ENCODE peak calls at places on chromosomes 6 and 20, in five cellular contexts. One of them, this sample, is unnamed.
A peak's percentile ranks its signal among the peaks of the same experiment; 100 is the strongest.

GRCh38 chr20:23147964-23148720 is 62.0 kb upstream of the CD93 start:
- DNase-seq in left ventricle myocardium inferior: no peak
- DNase-seq in heart right ventricle: peak; percentile 46
- DNase-seq in HCT116: peak; percentile 80
- DNase-seq in neuronal stem cell: no peak
- DNase-seq in this sample: peak; percentile 24

GRCh38 chr6:87982134-87982533 is 65.5 kb upstream of the SPACA1 start:
- DNase-seq in left ventricle myocardium inferior: no peak
- DNase-seq in neuronal stem cell: no peak
- DNase-seq in HCT116: no peak
- DNase-seq in heart right ventricle: no peak
- DNase-seq in this sample: no peak

GRCh38 chr6:36578030-36578825 is 15.9 kb upstream of the SRSF3 start:
- DNase-seq in HCT116: no peak
- DNase-seq in heart right ventricle: no peak
- DNase-seq in neuronal stem cell: no peak
- DNase-seq in left ventricle myocardium inferior: no peak
- DNase-seq in this sample: no peak

GRCh38 chr6:32153252-32153834 is 598 bp upstream of the PPT2 start:
- DNase-seq in left ventricle myocardium inferior: no peak
- DNase-seq in heart right ventricle: peak; percentile 42
- DNase-seq in neuronal stem cell: no peak
- DNase-seq in HCT116: no peak
- DNase-seq in this sample: no peak

GRCh38 chr20:1469925-1470571 is 3.4 kb upstream of the NSFL1C start:
- DNase-seq in HCT116: peak; percentile 79
- DNase-seq in heart right ventricle: peak; percentile 68
- DNase-seq in neuronal stem cell: peak; percentile 53
- DNase-seq in left ventricle myocardium inferior: peak; percentile 69
- DNase-seq in this sample: peak; percentile 99

GRCh38 chr6:77965449-77965848 is 312.6 kb downstream of the MEI4 start:
- DNase-seq in heart right ventricle: no peak
- DNase-seq in left ventricle myocardium inferior: no peak
- DNase-seq in neuronal stem cell: no peak
- DNase-seq in HCT116: no peak
- DNase-seq in this sample: no peak

GRCh38 chr6:12012231-12012565 is at the start of gene HIVEP1:
- DNase-seq in neuronal stem cell: peak; percentile 55
- DNase-seq in HCT116: no peak
- DNase-seq in heart right ventricle: no peak
- DNase-seq in left ventricle myocardium inferior: peak; percentile 49
- DNase-seq in this sample: no peak

GRCh38 chr6:75501756-75502155 is 8.2 kb upstream of the FILIP1 start:
- DNase-seq in neuronal stem cell: no peak
- DNase-seq in heart right ventricle: no peak
- DNase-seq in left ventricle myocardium inferior: no peak
- DNase-seq in HCT116: no peak
- DNase-seq in this sample: no peak

GRCh38 chr20:32132911-32133549 is 23.5 kb downstream of the TM9SF4 start:
- DNase-seq in heart right ventricle: no peak
- DNase-seq in neuronal stem cell: no peak
- DNase-seq in left ventricle myocardium inferior: no peak
- DNase-seq in HCT116: no peak
- DNase-seq in this sample: no peak

GRCh38 chr6:75381878-75382633 is 97.5 kb upstream of the TMEM30A start:
- DNase-seq in neuronal stem cell: no peak
- DNase-seq in HCT116: no peak
- DNase-seq in heart right ventricle: no peak
- DNase-seq in left ventricle myocardium inferior: no peak
- DNase-seq in this sample: no peak

GRCh38 chr6:27547157-27548075 is 74.5 kb upstream of the ZNF184 start:
- DNase-seq in HCT116: peak; percentile 74
- DNase-seq in heart right ventricle: no peak
- DNase-seq in left ventricle myocardium inferior: no peak
- DNase-seq in neuronal stem cell: no peak
- DNase-seq in this sample: no peak

GRCh38 chr20:2942439-2942838 is 69.2 kb downstream of the PTPRA start:
- DNase-seq in heart right ventricle: peak; percentile 26
- DNase-seq in left ventricle myocardium inferior: no peak
- DNase-seq in HCT116: no peak
- DNase-seq in neuronal stem cell: no peak
- DNase-seq in this sample: no peak

GRCh38 chr20:31860431-31861345 is 9.6 kb downstream of the DUSP15 start:
- DNase-seq in neuronal stem cell: peak; percentile 59
- DNase-seq in left ventricle myocardium inferior: no peak
- DNase-seq in HCT116: no peak
- DNase-seq in heart right ventricle: no peak
- DNase-seq in this sample: no peak

GRCh38 chr20:44650777-44651493 is 564 bp downstream of the ADA start:
- DNase-seq in neuronal stem cell: no peak
- DNase-seq in left ventricle myocardium inferior: peak; percentile 47
- DNase-seq in heart right ventricle: peak; percentile 37
- DNase-seq in HCT116: no peak
- DNase-seq in this sample: no peak

GRCh38 chr6:106702451-106703110 is 73.2 kb downstream of the QRSL1 start:
- DNase-seq in heart right ventricle: no peak
- DNase-seq in left ventricle myocardium inferior: no peak
- DNase-seq in HCT116: no peak
- DNase-seq in neuronal stem cell: no peak
- DNase-seq in this sample: no peak

GRCh38 chr20:8673116-8673515 is 395.8 kb upstream of the PLCB4 start:
- DNase-seq in neuronal stem cell: no peak
- DNase-seq in left ventricle myocardium inferior: no peak
- DNase-seq in HCT116: no peak
- DNase-seq in heart right ventricle: no peak
- DNase-seq in this sample: no peak

GRCh38 chr6:62042444-62042843 is 243.6 kb downstream of the KHDRBS2 start:
- DNase-seq in neuronal stem cell: no peak
- DNase-seq in HCT116: no peak
- DNase-seq in heart right ventricle: no peak
- DNase-seq in left ventricle myocardium inferior: no peak
- DNase-seq in this sample: no peak

GRCh38 chr20:62482136-62482833 is 6.5 kb upstream of the GATA5 start:
- DNase-seq in heart right ventricle: no peak
- DNase-seq in HCT116: no peak
- DNase-seq in left ventricle myocardium inferior: no peak
- DNase-seq in neuronal stem cell: no peak
- DNase-seq in this sample: no peak

GRCh38 chr20:45100563-45101245 is at the start of gene KCNS1:
- DNase-seq in left ventricle myocardium inferior: no peak
- DNase-seq in neuronal stem cell: no peak
- DNase-seq in heart right ventricle: no peak
- DNase-seq in HCT116: no peak
- DNase-seq in this sample: no peak

GRCh38 chr6:99348220-99348822 is 1.2 kb downstream of the FAXC start:
- DNase-seq in left ventricle myocardium inferior: no peak
- DNase-seq in HCT116: no peak
- DNase-seq in neuronal stem cell: no peak
- DNase-seq in heart right ventricle: no peak
- DNase-seq in this sample: no peak

GRCh38 chr6:158408552-158409130 is 96.4 kb downstream of the TULP4 start:
- DNase-seq in heart right ventricle: peak; percentile 66
- DNase-seq in left ventricle myocardium inferior: peak; percentile 70
- DNase-seq in HCT116: no peak
- DNase-seq in neuronal stem cell: no peak
- DNase-seq in this sample: peak; percentile 19

DNA sequence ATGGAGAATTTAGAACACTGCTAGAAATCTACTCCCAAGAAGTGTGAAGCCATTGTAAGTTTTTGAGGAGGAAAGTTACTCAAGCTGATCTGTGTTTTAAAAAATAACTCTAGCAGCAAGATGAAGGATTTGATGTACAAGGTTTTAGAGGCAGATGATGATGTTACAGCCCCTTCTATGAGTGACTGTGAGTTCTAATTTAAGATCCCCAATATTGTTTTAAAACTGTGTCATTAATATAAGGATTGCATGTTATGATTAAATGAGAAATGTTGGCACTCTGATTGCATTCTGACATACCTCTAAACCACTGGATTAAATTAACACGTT is 293.5 kb downstream of the ADGB start:
- DNase-seq in left ventricle myocardium inferior: no peak
- DNase-seq in neuronal stem cell: no peak
- DNase-seq in HCT116: no peak
- DNase-seq in heart right ventricle: no peak
- DNase-seq in this sample: no peak
- H3K36me3 ChIP-seq in left ventricle myocardium inferior: no peaks in the 10 kb centered on the region
- H3K36me3 ChIP-seq in neuronal stem cell: no peaks in the 10 kb centered on the region
- H3K36me3 ChIP-seq in HCT116: no peaks in the 10 kb centered on the region
- H3K36me3 ChIP-seq in heart right ventricle: no peaks in the 10 kb centered on the region
- H3K36me3 ChIP-seq in this sample: no peaks in the 10 kb centered on the region

DNA sequence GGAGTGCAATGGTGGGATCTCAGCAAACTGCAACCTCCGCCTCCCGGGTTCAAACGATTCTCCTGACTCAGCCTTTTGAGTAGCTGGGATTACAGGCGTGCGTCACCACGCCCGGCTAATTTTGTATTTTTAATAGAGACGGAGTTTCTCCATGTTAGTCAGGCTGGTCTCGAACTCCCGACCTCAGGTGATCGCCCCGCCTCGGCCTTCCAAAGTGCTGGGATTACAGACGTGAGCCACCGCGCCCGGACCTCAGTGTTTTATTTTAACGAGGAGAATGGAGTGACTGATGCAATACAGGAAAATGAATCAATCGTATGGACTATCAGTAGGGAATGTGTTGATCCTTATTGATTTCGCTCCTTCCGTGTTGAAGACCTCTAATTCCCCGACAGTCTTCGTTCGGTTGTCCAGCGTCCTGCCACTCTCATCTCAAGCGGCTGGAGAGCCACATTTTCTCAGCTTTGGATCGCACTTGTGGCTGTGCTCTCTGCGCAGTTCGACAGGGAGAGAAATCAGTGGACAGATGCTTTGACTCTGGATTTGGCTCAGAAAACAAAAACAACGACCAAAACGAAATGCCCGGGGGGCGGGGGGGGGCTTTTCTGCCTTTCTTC is 166.2 kb downstream of the TRIM27 start:
- DNase-seq in neuronal stem cell: no peak
- DNase-seq in heart right ventricle: no peak
- DNase-seq in left ventricle myocardium inferior: no peak
- DNase-seq in HCT116: no peak
- DNase-seq in this sample: no peak
- H3K4me3 ChIP-seq in neuronal stem cell: peak overlapping the region; percentile 39
- H3K4me3 ChIP-seq in heart right ventricle: no peak overlapping the region
- H3K4me3 ChIP-seq in left ventricle myocardium inferior: no peak overlapping the region
- H3K4me3 ChIP-seq in HCT116: peak overlapping the region; percentile 58
- H3K4me3 ChIP-seq in this sample: no peak overlapping the region

DNA sequence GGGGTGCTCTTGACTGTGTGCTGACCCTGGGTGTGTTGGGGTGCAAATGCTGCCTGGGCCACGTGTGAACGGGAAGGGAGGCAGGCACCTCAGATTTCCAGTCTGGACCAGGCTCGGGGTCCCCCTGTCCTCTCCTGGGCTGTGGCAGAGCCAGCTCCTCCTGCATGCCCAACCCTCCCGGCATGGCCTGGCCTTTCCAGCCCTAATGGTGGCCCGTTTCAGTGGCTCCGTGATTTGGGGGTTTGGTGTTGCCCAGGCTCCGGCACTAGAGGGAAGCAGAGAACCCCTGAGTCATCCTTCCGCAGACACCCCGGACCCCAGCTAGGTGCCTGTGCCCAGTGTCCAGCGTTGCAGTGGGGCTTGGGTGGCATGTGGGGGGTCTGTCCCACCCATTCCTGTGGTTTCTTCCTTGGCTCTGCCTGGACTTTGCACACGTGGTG is 9.1 kb downstream of the RBM38 start:
- DNase-seq in left ventricle myocardium inferior: no peak
- DNase-seq in HCT116: no peak
- DNase-seq in neuronal stem cell: no peak
- DNase-seq in heart right ventricle: no peak
- DNase-seq in this sample: no peak
- H3K36me3 ChIP-seq in left ventricle myocardium inferior: peaks cover 68% of the 10 kb centered on the region
- H3K36me3 ChIP-seq in HCT116: peaks cover 28% of the 10 kb centered on the region
- H3K36me3 ChIP-seq in neuronal stem cell: peaks cover 29% of the 10 kb centered on the region
- H3K36me3 ChIP-seq in heart right ventricle: peaks cover 63% of the 10 kb centered on the region
- H3K36me3 ChIP-seq in this sample: peaks cover 15% of the 10 kb centered on the region

GRCh38 chr6:10655508-10656055 is 38.8 kb downstream of the C6orf52 start:
- DNase-seq in heart right ventricle: no peak
- DNase-seq in HCT116: no peak
- DNase-seq in neuronal stem cell: no peak
- DNase-seq in left ventricle myocardium inferior: no peak
- DNase-seq in this sample: no peak

GRCh38 chr6:10662742-10663141 is 31.7 kb downstream of the C6orf52 start:
- DNase-seq in left ventricle myocardium inferior: no peak
- DNase-seq in HCT116: no peak
- DNase-seq in neuronal stem cell: no peak
- DNase-seq in heart right ventricle: no peak
- DNase-seq in this sample: no peak

GRCh38 chr6:10659697-10660348 is 34.6 kb downstream of the C6orf52 start:
- DNase-seq in left ventricle myocardium inferior: peak; percentile 16
- DNase-seq in neuronal stem cell: no peak
- DNase-seq in heart right ventricle: no peak
- DNase-seq in HCT116: no peak
- DNase-seq in this sample: no peak

GRCh38 chr6:10662207-10662606 is 32.2 kb downstream of the C6orf52 start:
- DNase-seq in heart right ventricle: no peak
- DNase-seq in HCT116: no peak
- DNase-seq in left ventricle myocardium inferior: no peak
- DNase-seq in neuronal stem cell: no peak
- DNase-seq in this sample: no peak

GRCh38 chr6:10658910-10659696 is 35.3 kb downstream of the C6orf52 start:
- DNase-seq in HCT116: no peak
- DNase-seq in heart right ventricle: no peak
- DNase-seq in neuronal stem cell: no peak
- DNase-seq in left ventricle myocardium inferior: no peak
- DNase-seq in this sample: no peak
- H3K4me3 ChIP-seq in HCT116: no peak overlapping the region
- H3K4me3 ChIP-seq in heart right ventricle: peak overlapping the region; percentile 45
- H3K4me3 ChIP-seq in neuronal stem cell: no peak overlapping the region
- H3K4me3 ChIP-seq in left ventricle myocardium inferior: peak overlapping the region; percentile 52
- H3K4me3 ChIP-seq in this sample: peak overlapping the region; percentile 36

GRCh38 chr20:25444556-25444955 is 37.1 kb downstream of the GINS1 start:
- DNase-seq in neuronal stem cell: no peak
- DNase-seq in left ventricle myocardium inferior: no peak
- DNase-seq in HCT116: no peak
- DNase-seq in heart right ventricle: no peak
- DNase-seq in this sample: no peak

GRCh38 chr20:25453035-25453810 is 45.8 kb downstream of the GINS1 start:
- DNase-seq in neuronal stem cell: no peak
- DNase-seq in heart right ventricle: no peak
- DNase-seq in HCT116: no peak
- DNase-seq in left ventricle myocardium inferior: no peak
- DNase-seq in this sample: no peak

GRCh38 chr20:25452333-25452732 is 44.9 kb downstream of the GINS1 start:
- DNase-seq in HCT116: no peak
- DNase-seq in neuronal stem cell: no peak
- DNase-seq in heart right ventricle: no peak
- DNase-seq in left ventricle myocardium inferior: no peak
- DNase-seq in this sample: no peak

GRCh38 chr20:25447671-25448070 is 40.2 kb downstream of the GINS1 start:
- DNase-seq in heart right ventricle: no peak
- DNase-seq in left ventricle myocardium inferior: no peak
- DNase-seq in HCT116: no peak
- DNase-seq in neuronal stem cell: no peak
- DNase-seq in this sample: no peak
- H3K36me3 ChIP-seq in heart right ventricle: no peaks in the 10 kb centered on the region
- H3K36me3 ChIP-seq in left ventricle myocardium inferior: peaks cover 4% of the 10 kb centered on the region
- H3K36me3 ChIP-seq in HCT116: peaks cover 23% of the 10 kb centered on the region
- H3K36me3 ChIP-seq in neuronal stem cell: peaks cover 22% of the 10 kb centered on the region
- H3K36me3 ChIP-seq in this sample: no peaks in the 10 kb centered on the region